ENCODE peak calls at places on chromosomes 5 and 9, in five cellular contexts. One of them, this sample, is unnamed.

GRCh38 chr9:132769895-132770774 is 99.9 kb downstream of the GTF3C4 start:
- DNase-seq in GM12878: peak; percentile 12
- DNase-seq in K562: no peak
- DNase-seq in HCT116: no peak
- DNase-seq in HepG2: peak; percentile 14
- DNase-seq in this sample: no peak

GRCh38 chr9:131097259-131097947 is 1.1 kb downstream of the AIF1L start:
- DNase-seq in GM12878: no peak
- DNase-seq in HepG2: no peak
- DNase-seq in K562: no peak
- DNase-seq in HCT116: no peak
- DNase-seq in this sample: no peak

GRCh38 chr9:93532121-93532520 is 44.3 kb upstream of the PHF2 start:
- DNase-seq in HepG2: no peak
- DNase-seq in K562: no peak
- DNase-seq in HCT116: no peak
- DNase-seq in GM12878: no peak
- DNase-seq in this sample: no peak

GRCh38 chr5:8857051-8857450 is 688.8 kb downstream of the SEMA5A start:
- DNase-seq in HCT116: no peak
- DNase-seq in HepG2: no peak
- DNase-seq in K562: no peak
- DNase-seq in GM12878: no peak
- DNase-seq in this sample: no peak

GRCh38 chr9:113633782-113634596 is 170.5 kb downstream of the RGS3 start:
- DNase-seq in K562: no peak
- DNase-seq in GM12878: no peak
- DNase-seq in HCT116: no peak
- DNase-seq in HepG2: peak; percentile 70
- DNase-seq in this sample: no peak

GRCh38 chr9:23825700-23826099 is 340 bp downstream of the ELAVL2 start:
- DNase-seq in HCT116: no peak
- DNase-seq in HepG2: no peak
- DNase-seq in K562: no peak
- DNase-seq in GM12878: no peak
- DNase-seq in this sample: no peak

GRCh38 chr9:78187763-78188495 is 47.9 kb upstream of the CEP78 start:
- DNase-seq in GM12878: no peak
- DNase-seq in HCT116: no peak
- DNase-seq in HepG2: no peak
- DNase-seq in K562: no peak
- DNase-seq in this sample: no peak

GRCh38 chr5:77312411-77312810 is 101.9 kb downstream of the PDE8B start:
- DNase-seq in HepG2: no peak
- DNase-seq in K562: no peak
- DNase-seq in HCT116: no peak
- DNase-seq in GM12878: no peak
- DNase-seq in this sample: no peak

GRCh38 chr5:145160679-145161078 is 674.5 kb downstream of the PRELID2 start:
- DNase-seq in HepG2: no peak
- DNase-seq in K562: no peak
- DNase-seq in GM12878: no peak
- DNase-seq in HCT116: no peak
- DNase-seq in this sample: no peak

GRCh38 chr5:76401801-76402250 is 1.3 kb upstream of the IQGAP2 start:
- DNase-seq in GM12878: peak; percentile 28
- DNase-seq in HCT116: no peak
- DNase-seq in HepG2: no peak
- DNase-seq in K562: no peak
- DNase-seq in this sample: no peak

GRCh38 chr9:72855321-72855720 is 97.5 kb downstream of the ALDH1A1 start:
- DNase-seq in GM12878: no peak
- DNase-seq in HepG2: no peak
- DNase-seq in HCT116: no peak
- DNase-seq in K562: no peak
- DNase-seq in this sample: no peak

GRCh38 chr5:115459844-115460243 is 84.7 kb downstream of the FEM1C start:
- DNase-seq in HCT116: peak; percentile 2
- DNase-seq in K562: no peak
- DNase-seq in GM12878: no peak
- DNase-seq in HepG2: no peak
- DNase-seq in this sample: no peak

GRCh38 chr5:76746677-76747076 is 30.8 kb downstream of the F2R start:
- DNase-seq in K562: no peak
- DNase-seq in HCT116: no peak
- DNase-seq in HepG2: no peak
- DNase-seq in GM12878: no peak
- DNase-seq in this sample: no peak

GRCh38 chr9:89808076-89808701 is 203.4 kb downstream of the GADD45G start:
- DNase-seq in HCT116: no peak
- DNase-seq in HepG2: no peak
- DNase-seq in K562: no peak
- DNase-seq in GM12878: no peak
- DNase-seq in this sample: no peak

GRCh38 chr9:5488616-5489015 is 21.7 kb upstream of the PDCD1LG2 start:
- DNase-seq in HepG2: no peak
- DNase-seq in K562: no peak
- DNase-seq in GM12878: no peak
- DNase-seq in HCT116: no peak
- DNase-seq in this sample: no peak

GRCh38 chr5:133884525-133885311 is 83.7 kb downstream of the C5orf15 start:
- DNase-seq in GM12878: no peak
- DNase-seq in K562: no peak
- DNase-seq in HepG2: no peak
- DNase-seq in HCT116: no peak
- DNase-seq in this sample: no peak

DNA sequence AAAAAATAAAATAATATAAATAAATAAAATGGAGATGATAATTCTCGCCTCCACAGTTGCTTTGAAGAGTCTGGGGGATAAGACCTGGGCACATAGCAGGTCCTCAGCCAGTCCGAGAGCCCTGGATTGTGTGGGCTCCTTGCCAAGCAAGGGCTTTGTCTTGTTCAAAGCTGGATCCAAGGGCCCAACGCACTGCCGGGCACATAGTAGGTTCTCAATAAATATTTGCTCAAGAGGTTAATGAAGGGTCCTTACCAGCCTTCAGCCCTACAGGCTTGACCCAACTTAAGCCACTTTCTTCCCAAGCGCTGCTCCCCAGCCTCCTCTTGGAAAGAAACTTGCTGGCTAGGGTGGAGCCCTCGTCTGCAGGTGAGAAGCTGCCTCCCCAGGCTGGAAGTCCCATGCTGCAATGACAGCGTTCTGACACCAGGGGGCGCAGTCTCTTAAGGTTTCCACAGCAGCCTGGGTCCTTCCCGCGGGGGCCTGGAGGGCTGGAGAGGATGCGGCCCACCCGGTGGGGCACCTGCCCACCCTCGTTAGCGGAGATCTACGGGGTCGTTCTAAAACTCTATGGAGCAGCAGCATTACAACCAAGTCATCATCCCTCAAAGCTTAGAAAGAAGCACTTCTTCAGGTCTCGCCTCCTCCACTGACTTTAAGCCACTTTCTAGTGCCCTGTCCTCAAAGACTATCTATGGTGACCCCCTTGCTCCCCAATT is 115.2 kb downstream of the LHX2 start:
- DNase-seq in K562: peak; percentile 86
- DNase-seq in HCT116: peak; percentile 60
- DNase-seq in HepG2: peak; percentile 56
- DNase-seq in GM12878: peak; percentile 43
- DNase-seq in this sample: peak; percentile 73
- H3K4me1 ChIP-seq in K562: peaks cover 11% of the 10 kb centered on the region
- H3K4me1 ChIP-seq in HCT116: peaks cover 13% of the 10 kb centered on the region
- H3K4me1 ChIP-seq in HepG2: peaks cover 20% of the 10 kb centered on the region
- H3K4me1 ChIP-seq in GM12878: peaks cover 8% of the 10 kb centered on the region
- H3K4me1 ChIP-seq in this sample: peaks cover 17% of the 10 kb centered on the region

GRCh38 chr5:41736641-41737040 is 133.6 kb downstream of the OXCT1 start:
- DNase-seq in K562: no peak
- DNase-seq in HepG2: no peak
- DNase-seq in GM12878: no peak
- DNase-seq in HCT116: no peak
- DNase-seq in this sample: no peak
- TF ChIP-seq ZNF274 in K562: no peak
- TF ChIP-seq ZNF274 in HepG2: no peak
- TF ChIP-seq ZNF274 in GM12878: no peak
- TF ChIP-seq ZNF274 in HCT116: no peak
- TF ChIP-seq ZNF274 in this sample: no peak

GRCh38 chr5:173688708-173689107 is 72.3 kb upstream of the BOD1 start:
- DNase-seq in K562: peak; percentile 55
- DNase-seq in HepG2: no peak
- DNase-seq in HCT116: no peak
- DNase-seq in GM12878: no peak
- DNase-seq in this sample: no peak

GRCh38 chr5:173689171-173689676 is 72.8 kb upstream of the BOD1 start:
- DNase-seq in K562: no peak
- DNase-seq in HepG2: peak; percentile 90
- DNase-seq in HCT116: no peak
- DNase-seq in GM12878: no peak
- DNase-seq in this sample: no peak

GRCh38 chr5:173689713-173690360 is 73.4 kb upstream of the BOD1 start:
- DNase-seq in HepG2: peak; percentile 23
- DNase-seq in HCT116: no peak
- DNase-seq in K562: no peak
- DNase-seq in GM12878: no peak
- DNase-seq in this sample: no peak

GRCh38 chr5:173682313-173682712 is 65.9 kb upstream of the BOD1 start:
- DNase-seq in GM12878: no peak
- DNase-seq in HCT116: no peak
- DNase-seq in K562: no peak
- DNase-seq in HepG2: no peak
- DNase-seq in this sample: no peak

GRCh38 chr5:173686950-173687349 is 70.5 kb upstream of the BOD1 start:
- DNase-seq in HepG2: no peak
- DNase-seq in GM12878: no peak
- DNase-seq in K562: no peak
- DNase-seq in HCT116: no peak
- DNase-seq in this sample: no peak
- H3K4me3 ChIP-seq in HepG2: no peak overlapping the region
- H3K4me3 ChIP-seq in GM12878: no peak overlapping the region
- H3K4me3 ChIP-seq in K562: no peak overlapping the region
- H3K4me3 ChIP-seq in HCT116: no peak overlapping the region
- H3K4me3 ChIP-seq in this sample: no peak overlapping the region

GRCh38 chr5:148699028-148699427 is 44.7 kb upstream of the HTR4 start:
- DNase-seq in K562: no peak
- DNase-seq in HepG2: no peak
- DNase-seq in HCT116: no peak
- DNase-seq in GM12878: no peak
- DNase-seq in this sample: no peak
- H3K4me1 ChIP-seq in K562: no peaks in the 10 kb centered on the region
- H3K4me1 ChIP-seq in HepG2: no peaks in the 10 kb centered on the region
- H3K4me1 ChIP-seq in HCT116: no peaks in the 10 kb centered on the region
- H3K4me1 ChIP-seq in GM12878: no peaks in the 10 kb centered on the region
- H3K4me1 ChIP-seq in this sample: no peaks in the 10 kb centered on the region

DNA sequence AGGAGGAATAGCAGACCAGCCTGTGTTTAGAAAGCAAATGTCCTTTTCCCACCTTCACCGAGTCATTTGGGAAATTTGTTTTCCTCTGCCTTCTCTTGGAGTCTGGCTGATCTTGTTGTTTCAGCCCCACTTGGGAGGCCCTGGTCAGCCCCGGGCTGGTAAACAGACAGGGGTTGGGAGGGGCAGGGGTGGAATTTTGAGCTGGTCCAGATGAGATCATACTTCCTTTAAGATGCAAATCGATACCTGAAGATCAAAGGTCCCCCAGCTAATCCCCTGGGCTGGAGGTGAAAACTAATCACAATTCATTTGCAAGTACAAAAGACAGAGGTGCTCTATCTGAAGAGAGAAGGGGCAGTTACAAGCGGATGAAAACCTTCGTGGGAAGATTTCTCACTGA is 118.4 kb downstream of the PAPPA start:
- DNase-seq in HepG2: no peak
- DNase-seq in K562: no peak
- DNase-seq in HCT116: no peak
- DNase-seq in GM12878: no peak
- DNase-seq in this sample: peak; percentile 98
- TF ChIP-seq ZNF274 in HepG2: no peak
- TF ChIP-seq ZNF274 in K562: no peak
- TF ChIP-seq ZNF274 in HCT116: no peak
- TF ChIP-seq ZNF274 in GM12878: no peak
- TF ChIP-seq ZNF274 in this sample: no peak

GRCh38 chr5:53877243-53877642 is 316.8 kb downstream of the NDUFS4 start:
- DNase-seq in GM12878: no peak
- DNase-seq in HCT116: no peak
- DNase-seq in HepG2: no peak
- DNase-seq in K562: no peak
- DNase-seq in this sample: no peak
- H3K4me3 ChIP-seq in GM12878: no peak overlapping the region
- H3K4me3 ChIP-seq in HCT116: no peak overlapping the region
- H3K4me3 ChIP-seq in HepG2: no peak overlapping the region
- H3K4me3 ChIP-seq in K562: no peak overlapping the region
- H3K4me3 ChIP-seq in this sample: no peak overlapping the region

DNA sequence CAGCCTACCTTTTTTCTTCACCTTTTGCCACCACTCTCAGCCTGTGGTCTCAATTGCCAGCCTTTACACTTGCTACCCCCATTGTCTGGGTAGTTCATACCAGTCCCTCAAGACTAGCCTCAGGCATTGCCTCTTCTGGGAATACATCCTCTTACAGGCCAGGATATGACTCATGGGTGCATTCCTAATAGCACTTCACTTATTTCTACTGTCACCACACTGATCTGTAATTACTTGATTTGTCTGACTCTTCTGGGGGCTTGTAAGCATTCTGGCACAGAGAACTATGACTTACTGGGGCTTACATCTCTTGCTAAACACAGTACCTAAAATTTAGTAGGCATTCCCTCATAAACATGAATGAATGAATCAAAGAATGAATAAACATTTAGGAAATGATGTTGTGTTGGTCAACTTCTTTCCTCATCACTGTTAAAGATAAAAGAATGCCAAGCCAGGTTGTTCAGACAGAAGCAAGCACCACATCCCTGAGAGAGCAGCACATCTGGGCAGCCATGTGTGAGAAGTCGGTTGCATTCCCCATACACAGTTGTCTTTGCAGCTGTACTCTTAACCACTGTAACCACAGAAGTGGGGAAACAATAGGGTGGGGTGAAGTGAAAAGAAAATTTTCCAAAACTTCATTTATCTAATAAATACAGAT is 27.6 kb downstream of the IL7R start:
- DNase-seq in HCT116: no peak
- DNase-seq in GM12878: no peak
- DNase-seq in K562: no peak
- DNase-seq in HepG2: no peak
- DNase-seq in this sample: peak; percentile 1
- H3K4me1 ChIP-seq in HCT116: peaks cover 10% of the 10 kb centered on the region
- H3K4me1 ChIP-seq in GM12878: peaks cover 3% of the 10 kb centered on the region
- H3K4me1 ChIP-seq in K562: no peaks in the 10 kb centered on the region
- H3K4me1 ChIP-seq in HepG2: no peaks in the 10 kb centered on the region
- H3K4me1 ChIP-seq in this sample: no peaks in the 10 kb centered on the region

DNA sequence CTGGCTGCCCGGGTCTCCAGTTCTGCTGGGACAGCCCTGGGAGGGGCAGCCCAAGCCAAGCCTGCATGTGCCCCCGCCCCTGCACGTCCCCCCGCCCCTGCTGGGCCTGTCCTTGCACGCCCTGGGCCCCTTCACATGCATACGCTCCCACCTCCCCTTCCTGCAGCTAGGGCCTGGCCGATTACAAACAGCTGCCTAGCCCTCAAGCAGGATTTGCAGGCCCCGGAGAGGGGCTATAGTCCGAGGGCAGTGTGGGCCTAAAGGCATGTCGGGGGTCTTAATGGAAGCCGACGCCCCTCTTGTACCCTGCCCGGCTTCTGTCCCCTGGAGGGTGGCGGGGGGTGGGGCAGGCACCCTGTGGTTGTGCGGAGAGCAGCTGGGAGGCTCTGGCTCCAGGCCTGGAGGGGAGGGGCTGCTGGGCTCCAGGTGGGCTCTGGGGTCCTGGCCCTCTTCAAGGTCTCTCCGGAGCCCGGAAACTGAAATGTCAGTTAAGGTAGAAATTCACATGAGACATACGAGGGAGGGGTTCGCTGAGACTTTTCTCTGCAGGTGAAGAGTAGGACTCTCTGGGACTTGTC is 16.9 kb downstream of the COL5A1 start:
- DNase-seq in GM12878: no peak
- DNase-seq in HCT116: no peak
- DNase-seq in HepG2: no peak
- DNase-seq in K562: no peak
- DNase-seq in this sample: no peak
- TF ChIP-seq ZNF274 in GM12878: no peak
- TF ChIP-seq ZNF274 in HCT116: no peak
- TF ChIP-seq ZNF274 in HepG2: no peak
- TF ChIP-seq ZNF274 in K562: no peak
- TF ChIP-seq ZNF274 in this sample: no peak